ENCODE peak calls at places on chromosomes 1 and 21, in ten cellular contexts. K is AG10803; S is cerebellum; A is stimulated activated CD4-positive, alpha-beta T cell treated with anti-CD3 and anti-CD28 coated beads, Interleukin-15, amount 100 ng/mL, for 1 hour; Z is EL; V is MM.1S; F is Right ventricle myocardium superior; P is AG08395; T is epithelial cell of proximal tubule; W is colonic mucosa. R is an unnamed sample.

GRCh38 chr1:63877816-63878215 is 104.0 kb downstream of the ROR1 start:
- DNase-seq in K (peak; percentile 75), S (no peak), A (no peak), Z (peak; percentile 70), V (no peak), F (no peak), P (peak; percentile 60), T (peak; percentile 64), W (no peak), R (no peak)

GRCh38 chr1:197763769-197764168 is 11.5 kb downstream of the DENND1B start:
- DNase-seq in K (no peak), S (no peak), A (no peak), Z (no peak), V (no peak), F (no peak), P (no peak), T (no peak), W (no peak), R (no peak)

GRCh38 chr21:31294691-31295090 is 49.4 kb downstream of the TIAM1 start:
- DNase-seq in K (no peak), S (peak; percentile 74), A (no peak), Z (no peak), V (no peak), F (no peak), P (no peak), T (no peak), W (no peak), R (no peak)

GRCh38 chr1:214264196-214264595 is 16.8 kb upstream of the SMYD2 start:
- DNase-seq in K (peak; percentile 51), S (no peak), A (no peak), Z (no peak), V (no peak), F (no peak), P (no peak), T (peak; percentile 92), W (no peak), R (no peak)

GRCh38 chr1:96144636-96145035 is 576.9 kb upstream of the PTBP2 start:
- DNase-seq in K (no peak), S (no peak), A (no peak), Z (no peak), V (no peak), F (no peak), P (no peak), T (no peak), W (no peak), R (no peak)

GRCh38 chr1:96487961-96488360 is 233.6 kb upstream of the PTBP2 start:
- DNase-seq in K (peak; percentile 31), S (no peak), A (no peak), Z (no peak), V (no peak), F (no peak), P (no peak), T (no peak), W (no peak), R (no peak)

GRCh38 chr1:24386931-24387330 is 26.7 kb downstream of the STPG1 start:
- DNase-seq in K (no peak), S (no peak), A (no peak), Z (no peak), V (no peak), F (no peak), P (no peak), T (no peak), W (peak; percentile 12), R (no peak)

GRCh38 chr1:21291184-21291583 is 921 bp upstream of the ECE1 start:
- DNase-seq in K (no peak), S (no peak), A (no peak), Z (no peak), V (no peak), F (no peak), P (no peak), T (no peak), W (no peak), R (no peak)

GRCh38 chr1:11204396-11205190 is 15.4 kb downstream of the ANGPTL7 start:
- DNase-seq in K (peak; percentile 23), S (peak; percentile 80), A (no peak), Z (no peak), V (no peak), F (no peak), P (no peak), T (peak; percentile 33), W (no peak), R (no peak)

GRCh38 chr21:36323032-36323431 is 3.0 kb downstream of the MORC3 start:
- DNase-seq in K (no peak), S (no peak), A (no peak), Z (peak; percentile 18), V (no peak), F (no peak), P (no peak), T (no peak), W (no peak), R (no peak)

GRCh38 chr1:30010506-30011106 is 712.8 kb downstream of the MATN1 start:
- DNase-seq in K (no peak), S (no peak), A (no peak), Z (no peak), V (no peak), F (no peak), P (no peak), T (no peak), W (no peak), R (no peak)

GRCh38 chr21:44793269-44794030 is 8.2 kb downstream of the UBE2G2 start:
- DNase-seq in K (peak; percentile 52), S (peak; percentile 77), A (no peak), Z (peak; percentile 65), V (peak; percentile 77), F (peak; percentile 71), P (peak; percentile 90), T (no peak), W (peak; percentile 54), R (peak; percentile 9)